ENCODE peak calls at places on chromosomes 2 and 18, in ten cellular contexts. K is K562, O is upper lobe of left lung, N is endothelial cell of umbilical vein, J is breast epithelium, C is GM12891, P is HL-60, V is GM12892, E is GM23338, R is prostate gland. S is an unnamed sample.

GRCh38 chr18:45517181-45517741 is 98.0 kb upstream of the SLC14A2 start:
- DNase-seq in K (no peak), O (no peak), N (no peak), J (no peak), C (no peak), P (no peak), V (no peak), E (no peak), R (no peak), S (no peak)

GRCh38 chr2:5877360-5877759 is 185.2 kb downstream of the SOX11 start:
- DNase-seq in K (no peak), O (no peak), N (no peak), J (no peak), C (no peak), P (no peak), V (no peak), E (no peak), R (no peak), S (no peak)

GRCh38 chr18:79818036-79818435 is 20.3 kb downstream of the KCNG2 start:
- DNase-seq in K (no peak), O (no peak), N (no peak), J (peak), C (no peak), P (no peak), V (no peak), E (no peak), R (no peak), S (no peak)

GRCh38 chr18:75581336-75582121 is 154.0 kb upstream of the SMIM21 start:
- DNase-seq in K (no peak), O (no peak), N (no peak), J (no peak), C (no peak), P (no peak), V (no peak), E (peak), R (no peak), S (no peak)

GRCh38 chr2:195622966-195623365 is 34.1 kb upstream of the SLC39A10 start:
- DNase-seq in K (no peak), O (no peak), N (peak), J (no peak), C (no peak), P (no peak), V (no peak), E (no peak), R (no peak), S (no peak)

GRCh38 chr2:130336877-130337734 is 5.6 kb upstream of the IMP4 start:
- DNase-seq in K (peak), O (peak), N (peak), J (peak), C (no peak), P (no peak), V (no peak), E (peak), R (peak), S (peak)

GRCh38 chr2:109242222-109242653 is 113.2 kb downstream of the SH3RF3 start:
- DNase-seq in K (no peak), O (no peak), N (no peak), J (peak), C (no peak), P (no peak), V (no peak), E (no peak), R (no peak), S (no peak)

GRCh38 chr2:239598011-239598731 is 197.4 kb upstream of the HDAC4 start:
- DNase-seq in K (no peak), O (peak), N (no peak), J (no peak), C (no peak), P (no peak), V (no peak), E (no peak), R (no peak), S (no peak)

GRCh38 chr18:63949068-63949737 is at the start of gene HMSD:
- DNase-seq in K (peak), O (peak), N (peak), J (no peak), C (peak), P (no peak), V (peak), E (peak), R (no peak), S (peak)

GRCh38 chr18:3524706-3525105 is 74.7 kb downstream of the TGIF1 start:
- DNase-seq in K (no peak), O (no peak), N (no peak), J (no peak), C (no peak), P (no peak), V (no peak), E (no peak), R (no peak), S (no peak)

DNA sequence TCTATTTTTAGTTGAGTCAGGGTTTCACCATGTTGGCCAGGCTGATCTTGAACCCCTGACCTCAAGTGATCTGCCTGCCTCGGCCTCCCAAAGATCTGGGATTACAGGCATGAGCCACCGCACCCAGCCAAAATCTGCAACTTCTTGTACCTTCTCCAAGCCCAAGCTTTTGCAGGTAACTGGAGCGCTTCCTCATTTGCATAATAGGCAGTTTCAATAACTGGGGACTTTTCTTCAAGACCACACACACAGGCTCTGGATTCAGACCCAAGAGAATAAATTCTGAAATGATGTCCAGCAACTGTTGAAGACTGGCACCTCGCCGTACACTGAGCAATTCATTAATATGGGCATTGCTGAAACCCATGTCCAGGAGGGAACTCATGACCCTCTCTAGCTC is 2.8 kb downstream of the MTERF4 start:
- DNase-seq in K (no peak), O (no peak), N (no peak), J (no peak), C (no peak), P (no peak), V (no peak), E (no peak), R (no peak), S (no peak)
- TF ChIP-seq POLR2AphosphoS5 in K (no peak), O (no peak), N (no peak), J (no peak), C (no peak), P (no peak), V (no peak), E (no peak), R (no peak), S (no peak)

DNA sequence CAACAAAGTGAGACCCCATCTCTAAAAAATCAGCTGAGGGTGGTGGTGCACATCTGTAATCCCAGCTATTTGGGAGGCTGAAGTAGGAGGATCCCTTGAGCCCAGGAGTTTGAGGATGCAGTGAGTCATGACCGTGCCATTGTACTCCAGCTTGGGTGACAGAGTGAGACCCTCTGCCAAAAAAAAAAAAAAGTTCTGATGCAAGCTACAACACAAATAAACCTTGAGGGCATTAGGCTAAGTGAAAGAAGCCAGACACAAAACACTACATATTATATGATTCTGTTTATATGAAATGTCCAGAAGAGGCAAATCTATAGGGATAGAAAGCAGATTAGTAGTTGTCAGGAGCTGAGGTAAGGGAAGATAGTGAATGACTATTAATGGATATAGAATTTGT is 13.0 kb downstream of the YWHAQ start:
- DNase-seq in K (no peak), O (no peak), N (no peak), J (no peak), C (no peak), P (no peak), V (no peak), E (no peak), R (no peak), S (no peak)
- TF ChIP-seq POLR2AphosphoS5 in K (no peak), O (no peak), N (no peak), J (no peak), C (no peak), P (no peak), V (no peak), E (no peak), R (no peak), S (no peak)

GRCh38 chr2:173048901-173049661 is 26.6 kb upstream of the MAP3K20 start:
- DNase-seq in K (no peak), O (peak), N (peak), J (peak), C (no peak), P (peak), V (peak), E (no peak), R (peak), S (peak)

GRCh38 chr2:173048530-173048900 is 27.1 kb upstream of the MAP3K20 start:
- DNase-seq in K (no peak), O (no peak), N (no peak), J (no peak), C (no peak), P (no peak), V (no peak), E (no peak), R (no peak), S (no peak)

GRCh38 chr2:173051463-173051862 is 24.2 kb upstream of the MAP3K20 start:
- DNase-seq in K (no peak), O (no peak), N (no peak), J (no peak), C (no peak), P (peak), V (no peak), E (no peak), R (no peak), S (no peak)

GRCh38 chr2:173049732-173050314 is 25.8 kb upstream of the MAP3K20 start:
- DNase-seq in K (no peak), O (no peak), N (peak), J (no peak), C (no peak), P (no peak), V (no peak), E (no peak), R (no peak), S (no peak)

DNA sequence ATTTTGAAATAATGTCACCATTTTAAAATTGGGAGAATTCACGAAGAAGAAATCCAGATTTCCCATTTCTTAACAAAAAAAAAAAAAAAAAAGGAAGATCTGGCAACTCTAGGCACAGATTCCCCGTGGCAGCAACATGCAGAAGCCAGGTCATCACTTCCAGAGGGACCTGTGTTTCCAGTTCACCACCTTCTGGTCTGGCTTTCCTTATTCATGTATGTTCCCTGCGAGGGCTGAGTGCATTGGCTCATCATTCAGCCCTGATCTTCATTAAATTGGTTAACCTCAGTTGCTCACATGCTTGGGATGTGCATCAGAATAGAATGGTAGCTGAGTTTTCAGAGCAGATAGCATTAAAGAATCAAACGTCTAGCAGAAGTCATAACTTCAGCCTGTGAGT is 25.0 kb upstream of the MAP3K20 start:
- DNase-seq in K (no peak), O (no peak), N (no peak), J (no peak), C (no peak), P (no peak), V (no peak), E (no peak), R (no peak), S (no peak)
- TF ChIP-seq POLR2AphosphoS5 in K (no peak), O (no peak), N (no peak), J (no peak), C (no peak), P (no peak), V (no peak), E (no peak), R (no peak), S (no peak)

GRCh38 chr18:9096698-9097097 is 5.8 kb upstream of the NDUFV2 start:
- DNase-seq in K (no peak), O (no peak), N (no peak), J (no peak), C (no peak), P (no peak), V (no peak), E (no peak), R (no peak), S (no peak)

GRCh38 chr18:9092665-9093064 is 9.8 kb upstream of the NDUFV2 start:
- DNase-seq in K (no peak), O (no peak), N (peak), J (no peak), C (no peak), P (no peak), V (no peak), E (no peak), R (no peak), S (no peak)

GRCh38 chr18:9096013-9096383 is 6.5 kb upstream of the NDUFV2 start:
- DNase-seq in K (no peak), O (no peak), N (no peak), J (no peak), C (no peak), P (no peak), V (no peak), E (no peak), R (no peak), S (no peak)

GRCh38 chr18:9095297-9096012 is 7.0 kb upstream of the NDUFV2 start:
- DNase-seq in K (peak), O (peak), N (no peak), J (no peak), C (no peak), P (no peak), V (no peak), E (no peak), R (no peak), S (no peak)

DNA sequence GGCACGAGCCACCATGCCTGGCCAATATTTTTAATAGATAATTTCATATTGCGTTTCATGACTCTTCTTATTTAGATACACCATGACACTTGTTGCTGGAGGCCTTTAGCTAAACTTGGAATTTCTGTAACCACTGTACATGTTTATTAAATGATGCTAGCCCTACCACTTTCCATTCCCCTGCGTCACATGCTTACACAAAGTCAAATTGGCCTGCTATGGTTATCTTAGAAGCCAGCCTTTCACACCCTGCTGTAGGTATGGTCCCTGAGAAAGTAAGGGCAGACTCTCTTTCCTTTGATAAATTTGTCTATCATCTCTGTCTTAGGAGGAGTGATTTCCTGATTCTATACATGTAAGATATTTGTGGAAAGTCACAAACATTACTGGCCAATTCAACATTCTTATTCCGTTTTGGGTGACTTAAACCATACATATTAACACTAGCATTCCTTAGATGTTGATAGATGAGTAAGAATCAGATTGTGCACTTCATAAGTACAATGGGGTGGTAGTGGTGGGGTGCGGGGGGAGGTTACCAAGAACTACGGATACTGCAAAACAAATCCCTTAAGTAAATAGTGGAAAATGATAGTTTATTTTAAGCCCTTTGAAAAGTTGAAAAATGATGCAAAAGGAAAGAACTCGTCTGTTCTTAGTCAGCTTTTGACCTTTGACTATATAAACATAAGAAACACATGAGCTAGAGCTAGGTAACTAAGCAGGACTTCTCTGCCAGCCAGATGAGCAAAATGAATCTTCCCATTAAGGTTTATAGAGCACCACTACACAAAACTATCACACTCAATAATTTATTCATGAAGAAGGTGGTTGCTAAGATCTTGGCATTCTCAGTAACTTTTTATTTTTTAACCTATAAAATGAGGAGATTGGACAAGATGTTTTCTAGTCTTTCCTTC is 7.9 kb upstream of the NDUFV2 start:
- DNase-seq in K (peak), O (no peak), N (peak), J (no peak), C (no peak), P (no peak), V (no peak), E (no peak), R (no peak), S (no peak)
- TF ChIP-seq POLR2AphosphoS5 in K (no peak), O (no peak), N (no peak), J (no peak), C (no peak), P (no peak), V (no peak), E (no peak), R (no peak), S (no peak)

DNA sequence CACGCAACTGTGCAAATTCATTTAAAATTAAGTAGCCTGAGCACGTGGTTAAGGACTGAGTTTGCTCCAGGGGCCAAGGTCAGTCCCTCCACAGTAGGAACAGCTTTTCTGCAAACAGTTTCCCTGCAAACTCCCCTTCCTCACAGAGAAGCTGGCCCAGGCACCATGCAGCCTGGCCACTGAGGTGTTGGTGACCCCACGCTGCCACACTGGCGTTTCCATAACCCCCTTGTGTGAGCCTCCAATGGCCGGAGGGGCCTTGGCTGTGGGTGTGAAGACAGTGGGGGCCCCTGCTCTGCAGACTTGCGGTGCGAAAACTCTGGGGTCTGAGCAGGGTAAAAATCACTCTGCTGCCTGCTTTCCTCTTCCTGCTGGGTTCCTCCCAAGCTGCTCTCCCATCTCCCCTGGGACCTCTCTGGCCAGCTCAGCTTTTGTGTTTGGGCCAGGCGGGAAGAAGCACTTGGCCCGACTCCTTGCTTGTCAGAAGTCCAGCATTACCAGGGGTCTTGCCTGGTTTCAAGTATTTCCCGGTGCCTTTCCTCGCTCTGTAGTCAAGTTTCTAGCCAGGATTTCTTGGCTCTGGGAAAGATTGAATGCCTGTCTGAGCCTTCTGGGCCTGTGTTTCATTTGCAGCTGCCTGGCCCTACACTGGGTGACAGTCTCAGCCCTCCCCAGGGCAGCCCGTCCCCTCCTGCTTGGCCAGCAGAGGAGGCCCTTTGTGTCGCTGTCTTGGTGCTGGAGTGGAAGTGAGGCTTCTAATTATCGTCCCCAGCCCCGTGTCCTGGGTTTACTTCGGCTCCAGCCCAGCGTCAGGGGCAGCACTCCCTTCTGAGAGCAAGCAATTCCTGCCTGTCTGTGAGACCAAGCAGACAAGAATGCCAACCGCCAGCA is 131.4 kb upstream of the SLC1A4 start:
- DNase-seq in K (no peak), O (no peak), N (no peak), J (no peak), C (no peak), P (no peak), V (no peak), E (peak), R (no peak), S (no peak)
- TF ChIP-seq POLR2AphosphoS5 in K (no peak), O (no peak), N (no peak), J (no peak), C (no peak), P (no peak), V (no peak), E (no peak), R (no peak), S (no peak)

GRCh38 chr2:25524507-25524906 is 148.9 kb downstream of the DTNB start:
- DNase-seq in K (no peak), O (no peak), N (no peak), J (no peak), C (no peak), P (no peak), V (no peak), E (no peak), R (no peak), S (no peak)

GRCh38 chr2:25529034-25529433 is 144.3 kb downstream of the DTNB start:
- DNase-seq in K (no peak), O (no peak), N (no peak), J (no peak), C (no peak), P (no peak), V (no peak), E (no peak), R (no peak), S (no peak)

GRCh38 chr2:25523060-25523459 is 150.3 kb downstream of the DTNB start:
- DNase-seq in K (no peak), O (no peak), N (no peak), J (no peak), C (no peak), P (no peak), V (no peak), E (no peak), R (no peak), S (no peak)

GRCh38 chr2:25528173-25528572 is 145.2 kb downstream of the DTNB start:
- DNase-seq in K (no peak), O (no peak), N (no peak), J (no peak), C (no peak), P (no peak), V (no peak), E (no peak), R (no peak), S (no peak)
- TF ChIP-seq POLR2AphosphoS5 in K (no peak), O (no peak), N (no peak), J (no peak), C (no peak), P (no peak), V (no peak), E (no peak), R (no peak), S (no peak)

S was measured in HCT116.